ENCODE peak calls at places on chromosomes 3 and 15, in eight cellular contexts. O is body of pancreas, H is ovary, T is IMR-90, Y is upper lobe of left lung, S is lower leg skin, Z is adrenal gland, N is H1. K is an unnamed sample.

GRCh38 chr15:55742498-55742926 is 440 bp downstream of the PRTG start:
- DNase-seq in S (no peak), Z (peak; percentile 35), T (peak; percentile 22), Y (peak; percentile 28), H (peak; percentile 72), N (no peak), O (peak; percentile 6), K (peak; percentile 22)

GRCh38 chr15:29789871-29790270 is 32.4 kb downstream of the TJP1 start:
- DNase-seq in N (no peak), S (no peak), O (no peak), H (no peak), T (no peak), Z (no peak), Y (no peak), K (no peak)

GRCh38 chr3:111712294-111713180 is 117.4 kb upstream of the ZBED2 start:
- DNase-seq in H (no peak), T (no peak), Z (no peak), S (no peak), O (no peak), N (no peak), Y (no peak), K (no peak)

GRCh38 chr3:13539671-13540070 is 9.3 kb upstream of the FBLN2 start:
- DNase-seq in Y (no peak), Z (no peak), S (no peak), H (peak; percentile 16), N (no peak), T (peak; percentile 50), O (no peak), K (no peak)

GRCh38 chr3:142981108-142981507 is 17.6 kb upstream of the PAQR9 start:
- DNase-seq in S (no peak), O (no peak), Z (no peak), N (no peak), T (no peak), Y (no peak), H (no peak), K (no peak)

GRCh38 chr3:124780767-124781485 is 50.7 kb downstream of the UMPS start:
- DNase-seq in N (no peak), Y (peak; percentile 69), S (peak; percentile 76), H (peak; percentile 61), O (peak; percentile 58), T (peak; percentile 58), Z (peak; percentile 74), K (no peak)

GRCh38 chr15:41913251-41913650 is 19.4 kb upstream of the SPTBN5 start:
- DNase-seq in T (no peak), Z (no peak), N (no peak), H (no peak), S (no peak), O (no peak), Y (no peak), K (no peak)

GRCh38 chr3:18645603-18646002 is 220.5 kb upstream of the SATB1 start:
- DNase-seq in H (no peak), T (no peak), Y (no peak), S (no peak), Z (no peak), O (no peak), N (no peak), K (no peak)

GRCh38 chr15:38080651-38081271 is 146.3 kb downstream of the TMCO5A start:
- DNase-seq in O (no peak), Z (no peak), T (peak; percentile 16), S (no peak), N (no peak), Y (no peak), H (no peak), K (no peak)

GRCh38 chr3:13879946-13880810 is at the start of gene WNT7A:
- DNase-seq in T (no peak), O (no peak), Y (no peak), H (no peak), Z (no peak), S (no peak), N (no peak), K (peak; percentile 42)

GRCh38 chr3:33717866-33718594 is at the start of gene CLASP2:
- DNase-seq in N (peak; percentile 76), O (peak; percentile 86), H (peak; percentile 92), S (peak; percentile 72), Y (peak; percentile 91), T (peak; percentile 86), Z (peak; percentile 90), K (peak; percentile 72)
- TF ChIP-seq POLR2A in N (no peak), O (peak; percentile 71), H (peak; percentile 77), S (no peak), Y (peak; percentile 79), T (peak; percentile 69), Z (peak; percentile 35), K (peak; percentile 77)

GRCh38 chr3:149641011-149641728 is 16.7 kb downstream of the WWTR1 start:
- DNase-seq in T (no peak), S (no peak), N (no peak), H (no peak), Y (no peak), O (peak; percentile 15), Z (no peak), K (no peak)

GRCh38 chr3:149634573-149634972 is 23.3 kb downstream of the WWTR1 start:
- DNase-seq in H (peak; percentile 42), Y (no peak), T (no peak), N (no peak), S (no peak), O (no peak), Z (peak; percentile 71), K (no peak)

GRCh38 chr3:149639093-149639486 is 18.7 kb downstream of the WWTR1 start:
- DNase-seq in H (no peak), S (no peak), Y (no peak), N (no peak), O (no peak), T (no peak), Z (no peak), K (no peak)

GRCh38 chr3:149635396-149635795 is 22.4 kb downstream of the WWTR1 start:
- DNase-seq in S (no peak), T (no peak), N (no peak), Y (no peak), O (no peak), H (no peak), Z (no peak), K (no peak)

DNA sequence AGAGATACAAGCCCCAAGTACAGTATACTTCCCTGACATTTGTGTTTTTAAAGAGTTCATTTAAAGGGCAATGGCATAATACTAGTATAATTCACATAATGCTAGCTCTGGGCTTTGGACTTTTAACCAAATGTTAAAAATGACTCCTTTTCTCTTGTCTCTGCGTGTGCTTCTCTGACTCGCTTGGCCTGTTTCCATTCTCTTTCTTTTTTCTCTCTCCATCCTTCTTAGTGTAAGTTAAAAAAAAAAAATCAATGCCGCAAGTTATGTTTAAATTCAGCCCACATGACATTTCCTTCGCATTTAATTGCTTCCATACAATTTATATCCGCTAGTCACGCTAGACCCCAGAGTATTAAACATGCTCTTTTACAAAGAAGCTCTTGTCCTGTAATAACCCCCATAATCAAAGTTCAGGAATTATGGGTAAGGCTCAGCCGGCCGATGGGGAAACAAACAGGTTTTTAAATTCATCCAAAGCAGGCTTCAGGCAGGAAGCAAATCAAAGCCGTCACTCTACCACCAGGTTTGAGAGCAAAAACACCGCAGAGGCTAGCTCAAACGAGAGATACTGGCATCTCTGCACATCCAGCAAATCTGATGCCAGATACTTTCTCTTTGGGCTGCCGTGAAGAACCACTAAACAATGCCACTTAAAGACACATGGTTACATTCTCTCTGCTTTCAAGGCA is 19.3 kb downstream of the WWTR1 start:
- DNase-seq in Z (peak; percentile 41), N (no peak), O (peak; percentile 17), T (peak; percentile 88), S (no peak), H (no peak), Y (no peak), K (no peak)
- TF ChIP-seq POLR2A in Z (no peak), N (no peak), O (no peak), T (peak; percentile 59), S (no peak), H (no peak), Y (no peak), K (no peak)

GRCh38 chr15:56913241-56913640 is 5.2 kb upstream of the TCF12 start:
- DNase-seq in H (no peak), Y (no peak), Z (no peak), N (no peak), T (no peak), S (no peak), O (no peak), K (no peak)
- TF ChIP-seq POLR2A in H (no peak), Y (no peak), Z (no peak), N (no peak), T (no peak), S (no peak), O (no peak), K (no peak)

DNA sequence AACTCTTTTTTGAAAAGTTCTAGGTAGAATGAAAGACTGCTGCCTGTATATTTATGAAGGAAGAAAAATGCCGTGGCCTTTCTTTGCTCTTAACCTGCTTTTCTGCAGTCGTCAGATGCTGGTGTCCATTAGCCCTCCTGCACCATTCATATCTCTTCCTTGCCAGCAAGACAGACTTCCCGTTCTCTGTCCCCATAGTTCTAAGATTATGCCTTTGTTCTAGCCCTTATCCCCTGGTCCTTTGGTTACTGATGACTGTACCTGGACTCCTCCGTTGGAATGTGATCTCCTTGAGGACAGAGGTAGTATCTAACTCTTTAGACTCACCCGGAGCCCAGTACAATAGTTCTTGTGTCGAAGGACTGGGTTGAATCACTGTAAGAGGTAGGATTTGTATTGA is 16.8 kb downstream of the ABHD17C start:
- DNase-seq in N (no peak), O (no peak), T (no peak), Y (no peak), S (no peak), Z (no peak), H (no peak), K (no peak)
- TF ChIP-seq POLR2A in N (no peak), O (no peak), T (no peak), Y (no peak), S (no peak), Z (no peak), H (no peak), K (no peak)

GRCh38 chr3:107525101-107525953 is 2.6 kb downstream of the BBX start:
- DNase-seq in H (peak; percentile 63), S (peak; percentile 18), T (no peak), Z (peak; percentile 41), Y (peak; percentile 52), O (peak; percentile 23), N (no peak), K (peak; percentile 10)
- TF ChIP-seq POLR2A in H (no peak), S (no peak), T (no peak), Z (no peak), Y (no peak), O (no peak), N (peak; percentile 12), K (no peak)

GRCh38 chr3:53255360-53255774 is 455 bp downstream of the TKT start:
- DNase-seq in Z (no peak), N (no peak), S (no peak), H (peak; percentile 59), Y (no peak), O (peak; percentile 35), T (no peak), K (no peak)
- TF ChIP-seq POLR2A in Z (no peak), N (no peak), S (no peak), H (no peak), Y (no peak), O (no peak), T (no peak), K (no peak)

DNA sequence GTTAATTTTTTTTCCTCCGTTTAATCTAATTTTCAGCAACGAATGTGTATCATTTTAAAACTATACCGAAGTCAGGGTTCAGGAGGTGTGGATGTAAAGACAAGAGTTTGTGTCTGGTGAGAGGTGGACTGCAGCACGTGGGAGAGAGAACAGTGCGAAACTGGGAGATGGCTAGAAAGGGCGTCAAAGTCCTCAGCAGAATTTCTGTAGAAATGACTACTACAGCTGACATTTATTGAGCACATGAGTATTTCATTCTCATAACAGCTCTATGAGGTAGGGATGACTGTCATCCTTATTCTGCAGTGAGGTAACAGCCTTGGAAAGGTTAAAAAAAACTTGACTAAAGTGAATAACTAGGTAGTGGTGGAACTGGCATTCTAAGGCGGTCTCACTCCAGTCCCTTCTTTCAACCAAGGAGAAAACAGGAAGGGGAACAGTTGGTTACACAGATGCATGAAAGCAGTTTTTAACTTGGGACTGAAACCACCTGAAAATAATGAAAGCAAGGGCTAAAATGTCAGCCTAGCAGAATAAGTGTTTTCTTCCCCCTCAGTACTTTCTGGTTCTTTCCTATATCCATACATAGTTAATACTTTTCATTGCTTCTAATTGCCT is 611 bp upstream of the AVEN start:
- DNase-seq in H (no peak), Y (no peak), N (no peak), T (peak; percentile 45), Z (no peak), O (no peak), S (no peak), K (no peak)
- TF ChIP-seq POLR2A in H (no peak), Y (no peak), N (no peak), T (no peak), Z (no peak), O (no peak), S (no peak), K (no peak)

K was measured in GM12891.